ENCODE peak calls at places on chromosomes 11 and 22, in four cellular contexts. R is K562, X is HepG2, I is GM12878. A is an unnamed sample.

GRCh38 chr22:28217277-28217676 is 298.2 kb upstream of the PITPNB start:
- DNase-seq in R (no peak), I (no peak), X (no peak), A (no peak)

GRCh38 chr11:84019576-84020194 is 733.5 kb upstream of the CCDC90B start:
- DNase-seq in I (no peak), R (no peak), X (no peak), A (no peak)

GRCh38 chr22:45511847-45512261 is 9.2 kb downstream of the FBLN1 start:
- DNase-seq in R (no peak), I (no peak), X (no peak), A (no peak)

GRCh38 chr11:95108671-95109551 is 19.3 kb downstream of the ENDOD1 start:
- DNase-seq in I (no peak), R (peak), X (no peak), A (no peak)

GRCh38 chr22:41285441-41285819 is 557 bp downstream of the RANGAP1 start:
- DNase-seq in X (peak), R (peak), I (no peak), A (peak)

GRCh38 chr11:43735931-43736330 is 55.4 kb downstream of the HSD17B12 start:
- DNase-seq in R (no peak), X (no peak), I (no peak), A (no peak)

GRCh38 chr22:23626286-23626975 is 5.7 kb downstream of the DRICH1 start:
- DNase-seq in I (no peak), R (no peak), X (no peak), A (no peak)

GRCh38 chr11:73390601-73391565 is 14.7 kb downstream of the RELT start:
- DNase-seq in X (no peak), I (no peak), R (no peak), A (no peak)

GRCh38 chr11:119148855-119149370 is at the start of gene ABCG4:
- DNase-seq in I (no peak), R (no peak), X (no peak), A (no peak)

GRCh38 chr11:114307524-114308203 is 11.5 kb downstream of the NNMT start:
- DNase-seq in X (peak), I (no peak), R (peak), A (no peak)

GRCh38 chr11:575324-575995 is 810 bp upstream of the PHRF1 start:
- DNase-seq in R (peak), X (peak), I (no peak), A (peak)

GRCh38 chr11:115616941-115617340 is 112.7 kb upstream of the CADM1 start:
- DNase-seq in X (no peak), R (no peak), I (no peak), A (no peak)

GRCh38 chr11:57353461-57354251 is 15.5 kb downstream of the P2RX3 start:
- DNase-seq in X (no peak), I (no peak), R (peak), A (no peak)

GRCh38 chr11:8604078-8604723 is 10.2 kb upstream of the STK33 start:
- DNase-seq in X (peak), I (no peak), R (peak), A (peak)

GRCh38 chr11:120220747-120221037 is 9.9 kb downstream of the OAF start:
- DNase-seq in R (no peak), I (no peak), X (no peak), A (no peak)

GRCh38 chr22:18987765-18988164 is 51.7 kb upstream of the PRODH start:
- DNase-seq in R (peak), I (no peak), X (peak), A (no peak)

GRCh38 chr22:30073743-30074142 is 6.5 kb upstream of the HORMAD2 start:
- DNase-seq in I (no peak), X (no peak), R (no peak), A (no peak)

GRCh38 chr11:46457659-46458058 is 66.1 kb upstream of the CHRM4 start:
- DNase-seq in R (no peak), X (no peak), I (no peak), A (no peak)

GRCh38 chr11:11841121-11841604 is 609 bp upstream of the USP47 start:
- DNase-seq in R (peak), I (no peak), X (peak), A (peak)

GRCh38 chr22:40463727-40464126 is 93.3 kb downstream of the SGSM3 start:
- DNase-seq in X (no peak), R (no peak), I (no peak), A (no peak)

GRCh38 chr11:36376888-36377758 is 81.0 kb downstream of the PRR5L start:
- DNase-seq in R (no peak), X (no peak), I (no peak), A (no peak)

GRCh38 chr11:44407211-44407996 is 97.5 kb upstream of the ALX4 start:
- DNase-seq in X (no peak), I (no peak), R (no peak), A (no peak)

GRCh38 chr11:45486461-45486860 is 179.0 kb downstream of the CHST1 start:
- DNase-seq in R (no peak), I (no peak), X (no peak), A (no peak)

GRCh38 chr11:123434911-123435310 is 4.8 kb downstream of the GRAMD1B start:
- DNase-seq in I (no peak), R (no peak), X (no peak), A (no peak)

GRCh38 chr11:72224587-72225410 is at the start of gene INPPL1:
- DNase-seq in I (no peak), X (no peak), R (peak), A (no peak)

GRCh38 chr22:22928666-22929380 is 41.2 kb downstream of the IGLL5 start:
- DNase-seq in X (no peak), I (peak), R (peak), A (no peak)

GRCh38 chr11:65411681-65412070 is 10.9 kb upstream of the NEAT1 start:
- DNase-seq in R (no peak), I (no peak), X (no peak), A (no peak)

GRCh38 chr11:116791002-116791812 is 472 bp downstream of the APOA5 start:
- DNase-seq in R (peak), I (no peak), X (peak), A (peak)

GRCh38 chr11:35951659-35952058 is 7.8 kb downstream of the LDLRAD3 start:
- DNase-seq in R (no peak), X (no peak), I (no peak), A (no peak)

GRCh38 chr22:50699001-50699753 is 26.6 kb downstream of the SHANK3 start:
- DNase-seq in I (no peak), R (no peak), X (no peak), A (no peak)

GRCh38 chr11:12027844-12028243 is 19.4 kb upstream of the DKK3 start:
- DNase-seq in R (no peak), X (no peak), I (no peak), A (no peak)

GRCh38 chr11:68839953-68840641 is 1.6 kb downstream of the CPT1A start:
- DNase-seq in R (peak), X (no peak), I (no peak), A (no peak)

GRCh38 chr11:72737341-72737740 is 14.9 kb downstream of the ARAP1 start:
- DNase-seq in I (no peak), X (no peak), R (no peak), A (no peak)

DNA sequence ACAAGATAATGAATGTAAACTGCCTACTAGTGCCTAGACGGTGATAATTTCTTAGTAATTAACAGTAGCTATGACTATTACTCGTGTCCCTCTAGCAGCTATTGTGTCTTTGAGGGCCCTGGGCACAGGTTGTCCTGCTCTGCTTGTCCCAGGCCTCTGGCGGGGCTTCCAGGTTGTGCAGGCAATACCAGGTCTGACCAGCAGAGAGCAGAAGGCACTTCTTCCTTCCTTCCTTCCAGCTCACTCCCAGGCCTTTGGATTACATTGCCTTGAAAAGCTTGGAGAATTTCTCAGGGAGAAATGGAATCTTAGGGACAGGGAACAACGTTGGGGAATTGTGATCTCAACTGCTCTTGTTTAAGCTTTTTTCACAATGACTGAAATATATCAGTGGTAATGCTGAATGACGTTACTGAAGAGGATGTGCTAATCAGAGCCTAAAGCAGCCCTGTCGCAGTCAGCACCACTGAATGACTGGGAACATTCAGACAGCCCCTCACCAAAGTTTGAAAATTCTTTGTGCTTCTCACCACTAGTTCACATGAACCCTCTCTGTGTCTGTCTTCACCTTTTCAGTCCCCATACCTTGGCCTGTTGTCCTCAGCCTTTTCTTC is 8.4 kb upstream of the CCKBR start:
- DNase-seq in I (no peak), R (peak), X (peak), A (peak)
- H3K4me2 ChIP-seq in I (no peak), R (no peak), X (no peak), A (no peak)

GRCh38 chr11:78037056-78037455 is 14.0 kb upstream of the KCTD14 start:
- DNase-seq in X (peak), I (no peak), R (no peak), A (no peak)
- TF ChIP-seq ZBTB33 in X (no peak), I (no peak), R (no peak), A (no peak)

DNA sequence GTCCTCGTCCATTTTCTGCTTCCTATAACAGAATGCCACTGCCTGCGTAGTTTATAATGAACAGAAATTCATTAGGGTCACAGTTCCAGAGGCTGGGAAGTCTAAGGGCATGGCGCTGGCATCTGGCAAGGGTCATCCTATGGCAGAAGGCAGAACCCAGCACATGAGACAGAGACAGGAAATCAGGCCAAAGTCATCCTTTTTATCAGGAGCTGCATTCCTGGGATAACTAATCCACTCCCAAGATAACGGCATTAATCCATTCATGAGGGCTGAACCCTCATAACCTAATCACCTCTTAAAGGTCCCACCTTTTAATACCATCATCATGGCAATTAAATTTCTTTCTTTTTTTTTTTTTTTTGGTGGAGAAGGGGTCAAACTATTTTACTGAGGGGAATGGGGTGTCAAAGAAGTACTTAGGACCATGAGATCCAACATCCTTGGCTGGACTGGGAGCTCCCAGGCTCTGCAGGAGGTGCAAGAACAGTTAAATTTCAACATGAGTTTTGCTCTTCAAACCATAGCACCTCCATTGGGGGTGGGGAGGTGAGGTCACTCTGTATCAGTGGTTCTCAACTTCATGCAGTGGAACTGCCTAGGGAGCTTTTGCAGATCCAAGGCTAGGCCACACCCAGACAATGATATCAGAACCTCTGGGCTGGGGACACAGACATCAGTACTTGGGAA is 4.4 kb downstream of the TMEM109 start:
- DNase-seq in R (peak), I (no peak), X (no peak), A (no peak)
- H3K4me2 ChIP-seq in R (no peak), I (no peak), X (no peak), A (peak)

GRCh38 chr11:131536159-131536558 is 165.7 kb downstream of the NTM start:
- DNase-seq in I (no peak), R (no peak), X (no peak), A (no peak)
- TF ChIP-seq ZBTB33 in I (no peak), R (no peak), X (no peak), A (no peak)

GRCh38 chr11:10779086-10779485 is 28.0 kb downstream of the CTR9 start:
- DNase-seq in I (no peak), X (no peak), R (no peak), A (no peak)
- H3K4me2 ChIP-seq in I (no peak), X (no peak), R (no peak), A (no peak)

GRCh38 chr11:124791626-124792341 is 8.4 kb downstream of the MSANTD2 start:
- DNase-seq in I (no peak), X (no peak), R (no peak), A (no peak)

GRCh38 chr11:124796312-124796711 is 3.9 kb downstream of the MSANTD2 start:
- DNase-seq in R (no peak), X (no peak), I (no peak), A (no peak)

GRCh38 chr11:124798991-124799383 is 1.2 kb downstream of the MSANTD2 start:
- DNase-seq in X (no peak), I (no peak), R (peak), A (no peak)

GRCh38 chr11:124788521-124788920 is 11.7 kb downstream of the MSANTD2 start:
- DNase-seq in I (no peak), R (no peak), X (no peak), A (no peak)

GRCh38 chr11:124793466-124794278 is 6.5 kb downstream of the MSANTD2 start:
- DNase-seq in I (no peak), X (peak), R (peak), A (peak)
- TF ChIP-seq ZBTB33 in I (no peak), X (no peak), R (no peak), A (no peak)

A was measured in HCT116.